ENCODE peak calls at places on chromosome 1, in seven cellular contexts. One of them, this sample, is unnamed.

GRCh38 chr1:183043872-183044859 is 20.9 kb downstream of the LAMC1 start:
- DNase-seq in GM12878: no peak
- DNase-seq in HepG2: peak; percentile 33
- DNase-seq in HCT116: no peak
- DNase-seq in K562: no peak
- DNase-seq in H1: no peak
- DNase-seq in SK-N-SH: no peak
- DNase-seq in this sample: no peak

GRCh38 chr1:206761369-206761768 is 9.2 kb upstream of the IL19 start:
- DNase-seq in HCT116: no peak
- DNase-seq in HepG2: no peak
- DNase-seq in K562: no peak
- DNase-seq in H1: no peak
- DNase-seq in SK-N-SH: peak; percentile 59
- DNase-seq in GM12878: no peak
- DNase-seq in this sample: peak; percentile 62

GRCh38 chr1:62912028-62912638 is 128.2 kb downstream of the ATG4C start:
- DNase-seq in HCT116: no peak
- DNase-seq in GM12878: no peak
- DNase-seq in H1: no peak
- DNase-seq in HepG2: peak; percentile 9
- DNase-seq in K562: peak; percentile 38
- DNase-seq in SK-N-SH: peak; percentile 18
- DNase-seq in this sample: no peak

GRCh38 chr1:156464335-156464734 is 36.2 kb downstream of the MEF2D start:
- DNase-seq in HCT116: no peak
- DNase-seq in H1: no peak
- DNase-seq in SK-N-SH: peak; percentile 13
- DNase-seq in K562: no peak
- DNase-seq in GM12878: no peak
- DNase-seq in HepG2: no peak
- DNase-seq in this sample: no peak

GRCh38 chr1:150233359-150234308 is 2.3 kb downstream of the ANP32E start:
- DNase-seq in SK-N-SH: no peak
- DNase-seq in GM12878: no peak
- DNase-seq in HCT116: no peak
- DNase-seq in K562: no peak
- DNase-seq in H1: no peak
- DNase-seq in HepG2: no peak
- DNase-seq in this sample: peak; percentile 27

GRCh38 chr1:204258213-204259115 is 44.7 kb upstream of the GOLT1A start:
- DNase-seq in GM12878: no peak
- DNase-seq in K562: peak; percentile 79
- DNase-seq in H1: peak; percentile 56
- DNase-seq in SK-N-SH: peak; percentile 88
- DNase-seq in HCT116: peak; percentile 37
- DNase-seq in HepG2: peak; percentile 42
- DNase-seq in this sample: peak; percentile 67

GRCh38 chr1:113027449-113027848 is 45.5 kb upstream of the LRIG2 start:
- DNase-seq in HCT116: no peak
- DNase-seq in GM12878: no peak
- DNase-seq in HepG2: peak; percentile 41
- DNase-seq in SK-N-SH: no peak
- DNase-seq in K562: no peak
- DNase-seq in H1: peak; percentile 86
- DNase-seq in this sample: no peak

GRCh38 chr1:20615946-20616345 is 17.3 kb upstream of the PINK1 start:
- DNase-seq in HepG2: no peak
- DNase-seq in GM12878: no peak
- DNase-seq in HCT116: no peak
- DNase-seq in K562: no peak
- DNase-seq in H1: no peak
- DNase-seq in SK-N-SH: no peak
- DNase-seq in this sample: no peak

GRCh38 chr1:223045164-223045957 is 97.7 kb downstream of the TLR5 start:
- DNase-seq in HCT116: no peak
- DNase-seq in H1: no peak
- DNase-seq in SK-N-SH: no peak
- DNase-seq in K562: no peak
- DNase-seq in GM12878: no peak
- DNase-seq in HepG2: peak; percentile 40
- DNase-seq in this sample: no peak

GRCh38 chr1:109395602-109396512 is 1.9 kb downstream of the SORT1 start:
- DNase-seq in HepG2: no peak
- DNase-seq in SK-N-SH: no peak
- DNase-seq in GM12878: no peak
- DNase-seq in HCT116: no peak
- DNase-seq in H1: no peak
- DNase-seq in K562: no peak
- DNase-seq in this sample: no peak

GRCh38 chr1:224736619-224737352 is 120.7 kb downstream of the CNIH3 start:
- DNase-seq in GM12878: peak; percentile 93
- DNase-seq in K562: peak; percentile 43
- DNase-seq in H1: no peak
- DNase-seq in SK-N-SH: no peak
- DNase-seq in HepG2: peak; percentile 10
- DNase-seq in HCT116: no peak
- DNase-seq in this sample: no peak

GRCh38 chr1:26970810-26971209 is 10.5 kb upstream of the KDF1 start:
- DNase-seq in GM12878: no peak
- DNase-seq in SK-N-SH: no peak
- DNase-seq in HepG2: peak; percentile 82
- DNase-seq in HCT116: no peak
- DNase-seq in K562: no peak
- DNase-seq in H1: no peak
- DNase-seq in this sample: no peak

GRCh38 chr1:116827607-116828125 is 73.4 kb downstream of the CD2 start:
- DNase-seq in SK-N-SH: no peak
- DNase-seq in H1: no peak
- DNase-seq in K562: no peak
- DNase-seq in GM12878: no peak
- DNase-seq in HCT116: no peak
- DNase-seq in HepG2: no peak
- DNase-seq in this sample: no peak

GRCh38 chr1:181152892-181153633 is 64.6 kb downstream of the IER5 start:
- DNase-seq in GM12878: no peak
- DNase-seq in HepG2: no peak
- DNase-seq in H1: no peak
- DNase-seq in K562: peak; percentile 90
- DNase-seq in HCT116: no peak
- DNase-seq in SK-N-SH: peak; percentile 68
- DNase-seq in this sample: no peak

GRCh38 chr1:62528015-62528414 is 69.3 kb upstream of the ANGPTL3 start:
- DNase-seq in GM12878: no peak
- DNase-seq in SK-N-SH: no peak
- DNase-seq in HCT116: no peak
- DNase-seq in K562: no peak
- DNase-seq in H1: no peak
- DNase-seq in HepG2: no peak
- DNase-seq in this sample: no peak

GRCh38 chr1:12063141-12064072 is at the start of gene TNFRSF8:
- DNase-seq in SK-N-SH: peak; percentile 56
- DNase-seq in H1: no peak
- DNase-seq in K562: peak; percentile 76
- DNase-seq in GM12878: no peak
- DNase-seq in HCT116: no peak
- DNase-seq in HepG2: no peak
- DNase-seq in this sample: no peak

GRCh38 chr1:179586107-179586823 is 5.4 kb upstream of the TDRD5 start:
- DNase-seq in SK-N-SH: peak; percentile 93
- DNase-seq in HepG2: no peak
- DNase-seq in K562: peak; percentile 66
- DNase-seq in GM12878: no peak
- DNase-seq in H1: no peak
- DNase-seq in HCT116: no peak
- DNase-seq in this sample: peak; percentile 70

GRCh38 chr1:168321945-168322344 is 41.3 kb downstream of the TBX19 start:
- DNase-seq in SK-N-SH: no peak
- DNase-seq in K562: no peak
- DNase-seq in HepG2: peak; percentile 31
- DNase-seq in HCT116: peak; percentile 27
- DNase-seq in GM12878: no peak
- DNase-seq in H1: no peak
- DNase-seq in this sample: peak; percentile 29
- TF ChIP-seq JUND in SK-N-SH: no peak
- TF ChIP-seq JUND in K562: no peak
- TF ChIP-seq JUND in HepG2: no peak
- TF ChIP-seq JUND in HCT116: no peak
- TF ChIP-seq JUND in GM12878: no peak
- TF ChIP-seq JUND in H1: no peak
- TF ChIP-seq JUND in this sample: no peak

DNA sequence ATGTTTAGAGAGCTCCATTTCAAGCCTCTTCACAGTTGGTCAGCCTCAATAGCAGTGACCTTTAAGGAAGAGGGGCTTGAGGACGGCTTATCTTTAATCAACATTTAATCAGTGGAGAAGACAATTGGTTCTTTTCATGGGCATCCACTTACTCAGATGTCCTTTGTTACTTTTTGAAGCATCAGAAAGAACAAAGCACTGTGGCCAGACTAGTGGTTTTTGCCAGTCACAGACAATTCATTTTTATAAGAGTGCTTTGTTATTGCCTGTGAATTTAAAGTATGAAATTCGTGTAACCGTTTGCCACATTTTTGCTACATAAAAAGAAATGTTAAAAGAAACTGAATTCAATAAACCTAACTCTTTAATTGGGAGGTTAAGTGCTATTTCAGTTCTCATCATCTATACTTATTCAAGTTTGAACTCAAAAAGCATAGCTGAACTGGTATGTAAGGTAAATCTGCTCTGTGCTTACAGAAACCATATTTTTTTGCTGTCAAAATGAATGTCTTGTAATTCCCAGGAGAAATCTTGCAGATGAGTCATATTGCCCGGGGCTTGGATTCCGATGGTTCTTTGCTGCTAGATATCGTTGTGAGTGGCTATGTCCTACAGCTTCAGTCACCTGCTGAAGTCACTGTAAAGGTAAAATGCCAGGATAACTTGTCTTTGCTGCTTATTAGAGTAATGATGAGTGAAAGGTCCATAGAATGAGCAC is 222.7 kb downstream of the TPR start:
- DNase-seq in SK-N-SH: no peak
- DNase-seq in H1: no peak
- DNase-seq in HCT116: peak; percentile 54
- DNase-seq in HepG2: no peak
- DNase-seq in GM12878: no peak
- DNase-seq in K562: no peak
- DNase-seq in this sample: peak; percentile 93
- TF ChIP-seq JUND in SK-N-SH: peak; percentile 77
- TF ChIP-seq JUND in H1: no peak
- TF ChIP-seq JUND in HCT116: peak; percentile 57
- TF ChIP-seq JUND in HepG2: no peak
- TF ChIP-seq JUND in GM12878: no peak
- TF ChIP-seq JUND in K562: no peak
- TF ChIP-seq JUND in this sample: no peak

DNA sequence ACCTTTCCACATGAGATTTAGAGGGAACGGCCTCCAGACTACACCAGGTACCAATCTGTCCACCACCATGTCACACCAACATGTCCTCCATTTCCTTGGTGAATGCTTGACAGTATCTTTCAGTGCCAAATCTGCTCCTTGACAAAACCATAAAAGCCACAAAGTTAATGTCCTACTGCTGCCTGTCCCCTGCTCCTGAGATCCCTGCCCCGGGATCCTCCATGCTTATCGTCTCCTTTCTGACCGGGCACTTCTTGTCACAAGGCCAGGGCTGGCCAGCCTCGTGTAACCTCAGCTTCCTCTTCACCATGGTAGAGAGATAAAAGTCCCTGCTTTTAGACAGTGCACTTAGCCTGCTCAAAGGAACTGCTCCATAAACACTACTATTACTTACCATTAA is 136.2 kb downstream of the NAV1 start:
- DNase-seq in GM12878: no peak
- DNase-seq in K562: no peak
- DNase-seq in HCT116: no peak
- DNase-seq in SK-N-SH: no peak
- DNase-seq in HepG2: no peak
- DNase-seq in H1: no peak
- DNase-seq in this sample: no peak
- TF ChIP-seq JUND in GM12878: no peak
- TF ChIP-seq JUND in K562: peak; percentile 27
- TF ChIP-seq JUND in HCT116: no peak
- TF ChIP-seq JUND in SK-N-SH: no peak
- TF ChIP-seq JUND in HepG2: no peak
- TF ChIP-seq JUND in H1: no peak
- TF ChIP-seq JUND in this sample: no peak

GRCh38 chr1:161159915-161160248 is 582 bp downstream of the USP21 start:
- DNase-seq in SK-N-SH: no peak
- DNase-seq in HepG2: no peak
- DNase-seq in GM12878: no peak
- DNase-seq in K562: no peak
- DNase-seq in H1: no peak
- DNase-seq in HCT116: no peak
- DNase-seq in this sample: no peak

GRCh38 chr1:161157867-161158266 is 1.4 kb upstream of the USP21 start:
- DNase-seq in HCT116: no peak
- DNase-seq in GM12878: no peak
- DNase-seq in HepG2: no peak
- DNase-seq in SK-N-SH: no peak
- DNase-seq in H1: no peak
- DNase-seq in K562: no peak
- DNase-seq in this sample: no peak

GRCh38 chr1:161158316-161159016 is 834 bp upstream of the USP21 start:
- DNase-seq in GM12878: no peak
- DNase-seq in SK-N-SH: no peak
- DNase-seq in K562: no peak
- DNase-seq in HepG2: no peak
- DNase-seq in H1: no peak
- DNase-seq in HCT116: no peak
- DNase-seq in this sample: no peak

GRCh38 chr1:161160763-161161162 is 1.5 kb downstream of the USP21 start:
- DNase-seq in GM12878: no peak
- DNase-seq in SK-N-SH: no peak
- DNase-seq in HepG2: no peak
- DNase-seq in K562: no peak
- DNase-seq in H1: no peak
- DNase-seq in HCT116: no peak
- DNase-seq in this sample: no peak

DNA sequence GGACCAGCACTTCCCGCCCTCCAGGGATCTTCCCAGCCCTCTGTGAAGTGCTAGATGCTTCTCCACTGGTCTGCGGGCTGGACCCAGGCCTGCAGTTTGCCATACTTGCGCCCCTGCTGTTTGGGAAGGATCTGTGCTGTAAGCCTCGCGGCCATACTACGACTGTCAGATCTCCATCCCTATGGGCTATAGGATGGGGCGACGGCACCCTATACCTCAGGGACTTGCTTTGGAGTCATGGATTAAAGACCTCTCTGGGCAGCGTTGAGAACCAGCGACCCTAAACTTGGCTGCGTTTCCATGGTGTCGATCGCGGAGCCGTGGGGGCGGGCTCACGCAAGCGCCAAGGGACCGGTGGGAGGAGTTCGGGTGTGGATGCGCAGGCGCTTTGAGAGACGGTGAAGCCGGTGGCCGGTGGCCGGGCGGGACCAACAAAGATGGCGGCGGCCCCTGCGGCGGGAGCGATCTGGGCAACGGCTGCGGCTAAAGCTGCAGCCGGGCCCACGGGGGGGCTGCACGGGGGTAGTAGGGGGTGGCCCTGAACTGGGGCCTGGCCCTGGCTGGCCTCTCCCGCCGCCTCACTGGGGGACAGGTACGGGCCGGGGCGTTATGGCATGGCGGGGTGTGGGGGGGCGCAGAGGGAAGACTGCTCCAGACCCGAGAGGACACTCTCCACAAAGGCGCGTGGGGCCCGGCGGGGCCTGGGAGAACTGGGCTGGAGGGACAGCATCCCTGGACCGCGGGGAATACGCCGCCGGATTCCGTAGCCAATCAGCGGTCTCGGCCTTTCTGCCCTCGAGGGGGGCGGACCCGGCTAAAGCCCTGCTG is at the start of gene USP21:
- DNase-seq in H1: peak; percentile 77
- DNase-seq in HepG2: peak; percentile 79
- DNase-seq in HCT116: peak; percentile 73
- DNase-seq in GM12878: peak; percentile 62
- DNase-seq in SK-N-SH: peak; percentile 96
- DNase-seq in K562: peak; percentile 95
- DNase-seq in this sample: peak; percentile 95
- TF ChIP-seq JUND in H1: no peak
- TF ChIP-seq JUND in HepG2: peak; percentile 13
- TF ChIP-seq JUND in HCT116: no peak
- TF ChIP-seq JUND in GM12878: no peak
- TF ChIP-seq JUND in SK-N-SH: no peak
- TF ChIP-seq JUND in K562: no peak
- TF ChIP-seq JUND in this sample: no peak

This sample was measured in T47D.